ENCODE peak calls at places on chromosomes 4 and X, in nine cellular contexts. T is A549, Q is Panc1, K is HepG2, O is HCT116, L is GM23338, J is K562, H is SK-N-SH, M is GM12878. A is an unnamed sample.
A peak's percentile ranks its signal among the peaks of the same experiment; 100 is the strongest.

GRCh38 chrX:23879380-23880090 is 28.2 kb downstream of the APOO start:
- DNase-seq in T (no peak), Q (no peak), K (no peak), O (no peak), L (no peak), J (no peak), H (no peak), M (no peak), A (no peak)

GRCh38 chrX:148381603-148382002 is 118.8 kb upstream of the AFF2 start:
- DNase-seq in T (no peak), Q (no peak), K (no peak), O (no peak), L (no peak), J (no peak), H (no peak), M (peak; percentile 8), A (no peak)

GRCh38 chr4:173160871-173161270 is 7.7 kb upstream of the GALNT7 start:
- DNase-seq in T (no peak), Q (no peak), K (no peak), O (no peak), L (no peak), J (no peak), H (no peak), M (no peak), A (no peak)

GRCh38 chr4:79050521-79050880 is 111.3 kb upstream of the PAQR3 start:
- DNase-seq in T (no peak), Q (no peak), K (no peak), O (no peak), L (no peak), J (no peak), H (peak; percentile 10), M (no peak), A (no peak)

GRCh38 chr4:24745172-24745895 is 50.0 kb upstream of the SOD3 start:
- DNase-seq in T (no peak), Q (no peak), K (no peak), O (no peak), L (no peak), J (no peak), H (no peak), M (no peak), A (no peak)

GRCh38 chr4:3211866-3212265 is 37.1 kb upstream of the MSANTD1 start:
- DNase-seq in T (no peak), Q (no peak), K (no peak), O (no peak), L (no peak), J (no peak), H (no peak), M (no peak), A (no peak)

GRCh38 chrX:100353326-100353725 is 56.7 kb downstream of the PCDH19 start:
- DNase-seq in T (no peak), Q (no peak), K (no peak), O (no peak), L (no peak), J (no peak), H (no peak), M (no peak), A (no peak)

GRCh38 chr4:4872148-4872903 is 12.9 kb downstream of the MSX1 start:
- DNase-seq in T (no peak), Q (no peak), K (no peak), O (no peak), L (peak; percentile 88), J (no peak), H (no peak), M (no peak), A (no peak)

GRCh38 chrX:154409222-154409871 is at the start of gene DNASE1L1:
- DNase-seq in T (peak; percentile 91), Q (no peak), K (peak; percentile 83), O (no peak), L (peak; percentile 86), J (peak; percentile 80), H (no peak), M (no peak), A (peak; percentile 86)

GRCh38 chr4:86089924-86090323 is 269.9 kb downstream of the MAPK10 start:
- DNase-seq in T (no peak), Q (no peak), K (no peak), O (no peak), L (peak; percentile 15), J (no peak), H (no peak), M (no peak), A (no peak)

GRCh38 chr4:82721819-82722423 is 76.7 kb downstream of the SCD5 start:
- DNase-seq in T (peak; percentile 41), Q (peak; percentile 15), K (peak; percentile 30), O (peak; percentile 10), L (no peak), J (no peak), H (peak; percentile 64), M (no peak), A (peak; percentile 35)

GRCh38 chr4:11543710-11544109 is 115.0 kb upstream of the HS3ST1 start:
- DNase-seq in T (peak; percentile 39), Q (no peak), K (no peak), O (peak; percentile 91), L (no peak), J (no peak), H (no peak), M (no peak), A (no peak)

GRCh38 chr4:38610844-38611550 is 53.0 kb upstream of the KLF3 start:
- DNase-seq in T (no peak), Q (no peak), K (no peak), O (no peak), L (no peak), J (no peak), H (no peak), M (no peak), A (no peak)

DNA sequence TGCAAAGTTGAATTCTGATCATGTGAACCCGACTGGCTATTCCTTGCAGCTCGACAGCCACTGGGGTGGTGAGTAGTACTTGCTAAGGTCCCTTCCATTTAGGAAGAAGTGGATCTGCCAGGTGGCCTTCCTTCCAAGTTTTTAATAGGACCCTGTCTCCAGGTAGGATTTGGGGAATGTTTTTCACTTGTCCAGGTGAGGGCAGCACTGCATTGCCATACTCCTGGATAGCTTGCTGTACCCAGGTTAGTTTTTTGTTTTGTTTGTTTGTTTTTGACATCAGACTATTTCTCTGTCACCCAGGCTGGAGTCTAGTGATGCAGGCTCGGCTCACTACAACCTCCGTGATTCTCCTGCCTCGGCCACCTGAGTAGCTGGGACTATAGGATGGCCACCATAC is 29.8 kb downstream of the SAGE1 start:
- DNase-seq in T (peak; percentile 4), Q (no peak), K (no peak), O (peak; percentile 7), L (peak; percentile 56), J (no peak), H (no peak), M (no peak), A (no peak)
- TF ChIP-seq CTCF in T (peak; percentile 16), Q (peak; percentile 69), K (peak; percentile 26), O (peak; percentile 49), L (peak; percentile 61), J (peak; percentile 37), H (peak; percentile 39), M (peak; percentile 20), A (no peak)

GRCh38 chr4:183185018-183185417 is 86.0 kb downstream of the WWC2 start:
- DNase-seq in T (no peak), Q (no peak), K (no peak), O (no peak), L (no peak), J (no peak), H (no peak), M (no peak), A (no peak)

GRCh38 chr4:183180621-183181020 is 81.6 kb downstream of the WWC2 start:
- DNase-seq in T (no peak), Q (no peak), K (no peak), O (no peak), L (no peak), J (no peak), H (no peak), M (no peak), A (no peak)

GRCh38 chr4:183181081-183181480 is 82.0 kb downstream of the WWC2 start:
- DNase-seq in T (no peak), Q (no peak), K (no peak), O (no peak), L (no peak), J (no peak), H (no peak), M (no peak), A (no peak)

GRCh38 chr4:183183906-183184535 is 85.0 kb downstream of the WWC2 start:
- DNase-seq in T (no peak), Q (no peak), K (no peak), O (no peak), L (no peak), J (no peak), H (no peak), M (no peak), A (no peak)

DNA sequence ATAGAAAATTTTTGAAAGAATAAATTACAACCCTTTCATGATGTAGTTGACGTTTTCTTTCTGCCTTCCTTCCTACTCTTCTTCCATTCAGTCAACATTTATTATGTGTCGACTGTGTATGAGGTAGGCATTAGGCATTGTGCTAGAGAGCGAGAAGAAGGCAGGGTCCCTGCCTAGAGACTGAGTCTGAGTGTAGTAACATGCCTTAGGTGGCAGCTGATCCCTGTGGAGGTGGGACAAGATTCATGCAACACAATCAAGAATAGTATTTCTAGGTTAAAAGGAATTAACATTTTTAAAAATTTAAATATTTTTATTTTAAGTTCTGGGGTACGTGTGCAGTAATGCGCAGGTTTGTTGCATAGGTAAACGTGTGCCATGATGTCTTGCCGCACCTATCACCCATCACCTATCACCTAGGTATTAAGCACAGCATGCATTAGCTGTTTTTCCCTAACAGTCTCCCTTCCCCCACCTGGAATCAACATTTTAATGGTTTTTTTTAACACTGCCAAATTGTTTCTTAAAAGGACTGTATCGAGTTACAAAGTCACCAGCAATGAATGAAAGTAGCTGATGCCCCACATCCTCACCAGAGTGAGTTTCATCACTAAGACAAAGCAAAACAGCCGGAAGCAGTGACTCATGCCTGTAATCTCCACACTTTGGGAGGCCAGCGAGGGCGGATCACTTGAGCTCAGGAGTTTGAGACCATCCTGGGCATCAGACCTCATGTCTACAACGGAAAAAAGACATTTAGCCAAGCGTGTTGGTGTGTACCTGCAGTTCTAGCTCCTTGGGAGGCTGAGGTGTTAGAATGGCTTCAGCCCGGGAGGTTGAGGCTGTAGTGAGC is 84.0 kb downstream of the WWC2 start:
- DNase-seq in T (peak; percentile 61), Q (no peak), K (peak; percentile 86), O (peak; percentile 70), L (peak; percentile 97), J (no peak), H (no peak), M (no peak), A (no peak)
- TF ChIP-seq REST in T (no peak), Q (no peak), K (no peak), O (no peak), L (no peak), J (no peak), H (no peak), M (no peak), A (no peak)

DNA sequence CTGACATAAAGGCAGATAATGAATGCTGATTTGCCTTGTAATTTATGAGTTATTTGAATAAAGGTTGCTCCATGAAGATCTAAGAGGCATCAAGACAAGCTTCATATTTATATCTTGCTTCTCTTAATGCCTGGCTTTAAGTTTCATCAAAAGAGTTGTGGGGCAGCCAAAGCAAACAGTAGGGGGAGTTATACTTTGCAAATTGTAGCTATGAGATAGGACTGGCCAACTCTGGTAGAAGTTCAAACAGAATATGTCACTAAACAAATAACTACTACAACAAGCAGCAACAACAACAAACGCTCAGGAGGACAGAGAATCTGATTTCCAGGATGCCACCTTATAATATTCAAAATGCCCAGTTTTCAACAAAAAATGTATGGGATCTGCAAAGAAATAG is 69.1 kb upstream of the PLAC1 start:
- DNase-seq in T (peak; percentile 81), Q (peak; percentile 54), K (peak; percentile 30), O (no peak), L (no peak), J (no peak), H (no peak), M (no peak), A (no peak)
- TF ChIP-seq CTCF in T (peak; percentile 31), Q (peak; percentile 28), K (peak; percentile 15), O (peak; percentile 47), L (peak; percentile 36), J (peak; percentile 34), H (peak; percentile 23), M (peak; percentile 10), A (no peak)

GRCh38 chr4:56243107-56243506 is 144.2 kb downstream of the AASDH start:
- DNase-seq in T (no peak), Q (no peak), K (no peak), O (no peak), L (no peak), J (no peak), H (no peak), M (no peak), A (no peak)
- TF ChIP-seq REST in T (no peak), Q (no peak), K (no peak), O (no peak), L (no peak), J (no peak), H (no peak), M (no peak), A (no peak)

A was measured in HL-60.